ENCODE peak calls at places on chromosomes 2 and 18, in ten cellular contexts. One of them, this sample, is unnamed.

GRCh38 chr18:8116346-8117007 is 492.8 kb upstream of the RAB12 start:
- DNase-seq in upper lobe of left lung: no peak
- DNase-seq in heart left ventricle: no peak
- DNase-seq in AG04449: no peak
- DNase-seq in choroid plexus epithelial cell: peak
- DNase-seq in hepatocyte: no peak
- DNase-seq in left ventricle myocardium inferior: no peak
- DNase-seq in foreskin fibroblast: peak
- DNase-seq in transverse colon: no peak
- DNase-seq in right lobe of liver: no peak
- DNase-seq in this sample: no peak

GRCh38 chr2:113886479-113887383 is 3.2 kb upstream of the ACTR3 start:
- DNase-seq in transverse colon: peak
- DNase-seq in hepatocyte: no peak
- DNase-seq in heart left ventricle: peak
- DNase-seq in foreskin fibroblast: peak
- DNase-seq in AG04449: peak
- DNase-seq in upper lobe of left lung: peak
- DNase-seq in left ventricle myocardium inferior: peak
- DNase-seq in right lobe of liver: peak
- DNase-seq in choroid plexus epithelial cell: peak
- DNase-seq in this sample: no peak

GRCh38 chr2:174985624-174986023 is 19.6 kb downstream of the CHN1 start:
- DNase-seq in left ventricle myocardium inferior: no peak
- DNase-seq in heart left ventricle: no peak
- DNase-seq in foreskin fibroblast: no peak
- DNase-seq in choroid plexus epithelial cell: peak
- DNase-seq in upper lobe of left lung: no peak
- DNase-seq in right lobe of liver: no peak
- DNase-seq in AG04449: no peak
- DNase-seq in hepatocyte: no peak
- DNase-seq in transverse colon: no peak
- DNase-seq in this sample: no peak

GRCh38 chr2:153986488-153987229 is 114.9 kb downstream of the GALNT13 start:
- DNase-seq in left ventricle myocardium inferior: no peak
- DNase-seq in right lobe of liver: no peak
- DNase-seq in upper lobe of left lung: no peak
- DNase-seq in heart left ventricle: no peak
- DNase-seq in foreskin fibroblast: no peak
- DNase-seq in AG04449: no peak
- DNase-seq in transverse colon: no peak
- DNase-seq in hepatocyte: no peak
- DNase-seq in choroid plexus epithelial cell: no peak
- DNase-seq in this sample: no peak

GRCh38 chr2:181685150-181685688 is 4.9 kb upstream of the NEUROD1 start:
- DNase-seq in AG04449: no peak
- DNase-seq in heart left ventricle: no peak
- DNase-seq in hepatocyte: peak
- DNase-seq in upper lobe of left lung: no peak
- DNase-seq in choroid plexus epithelial cell: peak
- DNase-seq in right lobe of liver: no peak
- DNase-seq in transverse colon: no peak
- DNase-seq in foreskin fibroblast: peak
- DNase-seq in left ventricle myocardium inferior: no peak
- DNase-seq in this sample: no peak

GRCh38 chr2:65430515-65431416 is 1.6 kb downstream of the SPRED2 start:
- DNase-seq in AG04449: no peak
- DNase-seq in foreskin fibroblast: peak
- DNase-seq in upper lobe of left lung: peak
- DNase-seq in transverse colon: peak
- DNase-seq in right lobe of liver: peak
- DNase-seq in heart left ventricle: peak
- DNase-seq in left ventricle myocardium inferior: peak
- DNase-seq in hepatocyte: peak
- DNase-seq in choroid plexus epithelial cell: peak
- DNase-seq in this sample: peak

GRCh38 chr2:88002359-88002707 is 14.0 kb downstream of the RNU2-63P start:
- DNase-seq in right lobe of liver: no peak
- DNase-seq in AG04449: no peak
- DNase-seq in left ventricle myocardium inferior: no peak
- DNase-seq in foreskin fibroblast: no peak
- DNase-seq in heart left ventricle: no peak
- DNase-seq in upper lobe of left lung: no peak
- DNase-seq in hepatocyte: peak
- DNase-seq in choroid plexus epithelial cell: no peak
- DNase-seq in transverse colon: no peak
- DNase-seq in this sample: no peak

GRCh38 chr2:234834228-234834923 is 117.4 kb upstream of the SH3BP4 start:
- DNase-seq in AG04449: no peak
- DNase-seq in choroid plexus epithelial cell: no peak
- DNase-seq in upper lobe of left lung: no peak
- DNase-seq in heart left ventricle: no peak
- DNase-seq in transverse colon: no peak
- DNase-seq in left ventricle myocardium inferior: no peak
- DNase-seq in right lobe of liver: no peak
- DNase-seq in foreskin fibroblast: no peak
- DNase-seq in hepatocyte: no peak
- DNase-seq in this sample: no peak

GRCh38 chr2:239361311-239361642 is 39.5 kb downstream of the HDAC4 start:
- DNase-seq in left ventricle myocardium inferior: no peak
- DNase-seq in hepatocyte: no peak
- DNase-seq in foreskin fibroblast: peak
- DNase-seq in upper lobe of left lung: no peak
- DNase-seq in AG04449: no peak
- DNase-seq in heart left ventricle: no peak
- DNase-seq in right lobe of liver: no peak
- DNase-seq in transverse colon: no peak
- DNase-seq in choroid plexus epithelial cell: peak
- DNase-seq in this sample: no peak
- TF ChIP-seq CTCF in left ventricle myocardium inferior: peak
- TF ChIP-seq CTCF in hepatocyte: peak
- TF ChIP-seq CTCF in foreskin fibroblast: peak
- TF ChIP-seq CTCF in upper lobe of left lung: no peak
- TF ChIP-seq CTCF in AG04449: peak
- TF ChIP-seq CTCF in heart left ventricle: peak
- TF ChIP-seq CTCF in right lobe of liver: no peak
- TF ChIP-seq CTCF in transverse colon: no peak
- TF ChIP-seq CTCF in choroid plexus epithelial cell: peak
- TF ChIP-seq CTCF in this sample: peak

GRCh38 chr2:58677763-58678162 is 436.6 kb upstream of the FANCL start:
- DNase-seq in foreskin fibroblast: no peak
- DNase-seq in choroid plexus epithelial cell: no peak
- DNase-seq in right lobe of liver: no peak
- DNase-seq in transverse colon: no peak
- DNase-seq in AG04449: no peak
- DNase-seq in upper lobe of left lung: no peak
- DNase-seq in heart left ventricle: no peak
- DNase-seq in hepatocyte: no peak
- DNase-seq in left ventricle myocardium inferior: no peak
- DNase-seq in this sample: no peak

GRCh38 chr2:58686757-58687156 is 445.6 kb upstream of the FANCL start:
- DNase-seq in left ventricle myocardium inferior: no peak
- DNase-seq in hepatocyte: no peak
- DNase-seq in AG04449: no peak
- DNase-seq in right lobe of liver: no peak
- DNase-seq in upper lobe of left lung: no peak
- DNase-seq in transverse colon: no peak
- DNase-seq in foreskin fibroblast: no peak
- DNase-seq in heart left ventricle: no peak
- DNase-seq in choroid plexus epithelial cell: no peak
- DNase-seq in this sample: no peak

GRCh38 chr2:58680938-58681337 is 439.8 kb upstream of the FANCL start:
- DNase-seq in choroid plexus epithelial cell: peak
- DNase-seq in AG04449: no peak
- DNase-seq in foreskin fibroblast: no peak
- DNase-seq in transverse colon: no peak
- DNase-seq in hepatocyte: no peak
- DNase-seq in left ventricle myocardium inferior: no peak
- DNase-seq in heart left ventricle: no peak
- DNase-seq in upper lobe of left lung: no peak
- DNase-seq in right lobe of liver: no peak
- DNase-seq in this sample: no peak
- TF ChIP-seq CTCF in choroid plexus epithelial cell: peak
- TF ChIP-seq CTCF in AG04449: no peak
- TF ChIP-seq CTCF in foreskin fibroblast: no peak
- TF ChIP-seq CTCF in transverse colon: no peak
- TF ChIP-seq CTCF in hepatocyte: peak
- TF ChIP-seq CTCF in left ventricle myocardium inferior: no peak
- TF ChIP-seq CTCF in heart left ventricle: no peak
- TF ChIP-seq CTCF in upper lobe of left lung: no peak
- TF ChIP-seq CTCF in right lobe of liver: no peak
- TF ChIP-seq CTCF in this sample: peak

GRCh38 chr2:191244350-191244749 is 854 bp upstream of the MYO1B start:
- DNase-seq in right lobe of liver: no peak
- DNase-seq in AG04449: no peak
- DNase-seq in upper lobe of left lung: peak
- DNase-seq in hepatocyte: no peak
- DNase-seq in heart left ventricle: no peak
- DNase-seq in transverse colon: no peak
- DNase-seq in choroid plexus epithelial cell: no peak
- DNase-seq in left ventricle myocardium inferior: no peak
- DNase-seq in foreskin fibroblast: no peak
- DNase-seq in this sample: no peak

GRCh38 chr2:191245869-191246531 is 796 bp downstream of the MYO1B start:
- DNase-seq in hepatocyte: peak
- DNase-seq in heart left ventricle: peak
- DNase-seq in choroid plexus epithelial cell: peak
- DNase-seq in foreskin fibroblast: peak
- DNase-seq in upper lobe of left lung: peak
- DNase-seq in left ventricle myocardium inferior: peak
- DNase-seq in AG04449: no peak
- DNase-seq in right lobe of liver: peak
- DNase-seq in transverse colon: peak
- DNase-seq in this sample: peak

GRCh38 chr2:191246820-191247380 is 1.7 kb downstream of the MYO1B start:
- DNase-seq in right lobe of liver: no peak
- DNase-seq in choroid plexus epithelial cell: peak
- DNase-seq in heart left ventricle: no peak
- DNase-seq in transverse colon: no peak
- DNase-seq in upper lobe of left lung: no peak
- DNase-seq in left ventricle myocardium inferior: no peak
- DNase-seq in foreskin fibroblast: no peak
- DNase-seq in AG04449: no peak
- DNase-seq in hepatocyte: no peak
- DNase-seq in this sample: no peak

GRCh38 chr2:191243154-191243553 is 2.0 kb upstream of the MYO1B start:
- DNase-seq in foreskin fibroblast: no peak
- DNase-seq in hepatocyte: no peak
- DNase-seq in left ventricle myocardium inferior: no peak
- DNase-seq in transverse colon: no peak
- DNase-seq in AG04449: no peak
- DNase-seq in choroid plexus epithelial cell: no peak
- DNase-seq in right lobe of liver: no peak
- DNase-seq in upper lobe of left lung: no peak
- DNase-seq in heart left ventricle: no peak
- DNase-seq in this sample: no peak

DNA sequence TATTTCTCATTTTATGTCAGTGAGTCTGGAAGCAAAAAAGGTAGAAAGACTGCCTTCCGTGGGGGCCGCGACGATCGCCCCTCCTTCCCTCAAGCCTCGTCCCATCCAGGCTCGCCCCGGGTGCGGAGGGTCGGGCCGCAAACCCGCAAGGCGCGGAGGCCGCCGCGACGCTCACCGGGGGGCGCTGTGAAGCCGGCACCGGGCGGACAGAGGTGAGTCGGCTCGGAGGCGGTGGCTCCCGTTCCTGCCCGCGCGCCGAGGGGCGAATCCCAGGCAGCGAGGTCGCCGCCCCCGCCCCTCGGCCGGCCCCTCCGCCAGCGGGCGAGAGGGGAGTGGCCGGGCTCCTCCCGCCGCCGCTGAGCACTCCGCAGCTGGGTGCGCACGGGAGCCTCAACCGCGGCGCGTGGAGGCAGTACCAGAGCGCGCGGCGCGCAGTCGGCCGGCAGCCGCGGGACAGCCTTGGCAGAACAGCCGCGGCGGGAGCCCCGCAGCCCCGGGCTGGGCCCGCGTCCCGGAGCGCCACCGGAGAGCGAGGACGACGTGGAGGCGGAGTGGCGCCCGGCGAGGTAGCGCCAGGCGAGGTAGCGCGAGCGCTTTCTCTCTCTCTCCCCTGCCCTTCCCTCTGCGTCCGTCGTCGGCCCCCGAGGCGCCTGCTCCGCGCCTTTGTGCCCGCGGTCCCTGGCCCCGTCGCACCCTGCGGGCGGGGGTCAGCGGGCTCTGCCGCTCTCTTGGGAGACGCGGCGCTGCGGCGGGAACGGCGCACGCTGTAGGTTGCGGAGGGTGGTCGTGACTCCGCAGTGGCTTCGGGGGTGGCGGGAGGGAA is at the start of gene MYO1B:
- DNase-seq in AG04449: no peak
- DNase-seq in upper lobe of left lung: peak
- DNase-seq in foreskin fibroblast: peak
- DNase-seq in left ventricle myocardium inferior: peak
- DNase-seq in hepatocyte: peak
- DNase-seq in heart left ventricle: peak
- DNase-seq in choroid plexus epithelial cell: peak
- DNase-seq in transverse colon: peak
- DNase-seq in right lobe of liver: peak
- DNase-seq in this sample: peak
- TF ChIP-seq CTCF in AG04449: peak
- TF ChIP-seq CTCF in upper lobe of left lung: peak
- TF ChIP-seq CTCF in foreskin fibroblast: peak
- TF ChIP-seq CTCF in left ventricle myocardium inferior: peak
- TF ChIP-seq CTCF in hepatocyte: peak
- TF ChIP-seq CTCF in heart left ventricle: peak
- TF ChIP-seq CTCF in choroid plexus epithelial cell: peak
- TF ChIP-seq CTCF in transverse colon: no peak
- TF ChIP-seq CTCF in right lobe of liver: peak
- TF ChIP-seq CTCF in this sample: peak

GRCh38 chr2:54609647-54610046 is 113.8 kb upstream of the EML6 start:
- DNase-seq in foreskin fibroblast: no peak
- DNase-seq in right lobe of liver: no peak
- DNase-seq in heart left ventricle: no peak
- DNase-seq in upper lobe of left lung: no peak
- DNase-seq in hepatocyte: no peak
- DNase-seq in AG04449: no peak
- DNase-seq in transverse colon: no peak
- DNase-seq in choroid plexus epithelial cell: no peak
- DNase-seq in left ventricle myocardium inferior: no peak
- DNase-seq in this sample: no peak

GRCh38 chr2:54613361-54613760 is 110.1 kb upstream of the EML6 start:
- DNase-seq in foreskin fibroblast: no peak
- DNase-seq in upper lobe of left lung: no peak
- DNase-seq in right lobe of liver: no peak
- DNase-seq in heart left ventricle: no peak
- DNase-seq in transverse colon: no peak
- DNase-seq in hepatocyte: no peak
- DNase-seq in choroid plexus epithelial cell: peak
- DNase-seq in left ventricle myocardium inferior: no peak
- DNase-seq in AG04449: no peak
- DNase-seq in this sample: no peak

GRCh38 chr2:54613794-54614257 is 109.6 kb upstream of the EML6 start:
- DNase-seq in heart left ventricle: peak
- DNase-seq in left ventricle myocardium inferior: no peak
- DNase-seq in foreskin fibroblast: peak
- DNase-seq in hepatocyte: no peak
- DNase-seq in right lobe of liver: no peak
- DNase-seq in choroid plexus epithelial cell: peak
- DNase-seq in upper lobe of left lung: no peak
- DNase-seq in AG04449: no peak
- DNase-seq in transverse colon: no peak
- DNase-seq in this sample: no peak

GRCh38 chr2:54610700-54611099 is 112.8 kb upstream of the EML6 start:
- DNase-seq in hepatocyte: no peak
- DNase-seq in left ventricle myocardium inferior: no peak
- DNase-seq in foreskin fibroblast: no peak
- DNase-seq in AG04449: no peak
- DNase-seq in upper lobe of left lung: no peak
- DNase-seq in right lobe of liver: no peak
- DNase-seq in transverse colon: no peak
- DNase-seq in heart left ventricle: no peak
- DNase-seq in choroid plexus epithelial cell: no peak
- DNase-seq in this sample: no peak

DNA sequence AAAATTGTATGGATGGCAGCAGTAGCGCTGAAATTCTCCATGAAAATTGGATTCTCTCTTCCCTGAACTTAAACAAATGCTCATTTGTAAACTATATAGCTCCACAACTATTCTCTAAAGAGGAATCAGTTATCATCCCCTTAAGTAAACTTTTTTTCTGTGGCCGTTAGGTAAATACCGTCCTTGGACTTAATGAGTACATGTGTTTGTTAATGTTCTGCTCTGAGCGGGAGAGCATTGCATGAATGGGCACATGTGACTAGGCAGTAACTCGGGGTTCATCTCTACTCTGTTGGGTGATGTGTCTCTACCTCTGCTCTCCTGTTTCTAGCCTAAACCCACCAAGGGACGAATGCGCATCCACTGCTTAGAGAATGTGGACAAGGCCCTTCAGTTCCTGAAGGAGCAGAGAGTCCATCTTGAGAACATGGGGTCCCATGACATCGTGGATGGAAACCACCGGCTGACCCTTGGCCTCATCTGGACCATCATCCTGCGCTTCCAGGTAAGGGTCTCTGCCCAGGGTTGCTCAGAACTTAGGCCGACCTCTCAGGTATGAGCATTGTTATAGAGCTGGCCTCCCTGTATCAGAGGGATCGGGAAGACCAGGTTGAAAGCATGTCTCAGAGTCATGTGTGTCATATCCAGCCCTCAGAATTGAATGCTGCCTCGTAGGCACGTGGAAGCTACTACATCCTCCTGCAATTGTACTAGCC is 111.5 kb upstream of the EML6 start:
- DNase-seq in hepatocyte: no peak
- DNase-seq in foreskin fibroblast: no peak
- DNase-seq in AG04449: no peak
- DNase-seq in heart left ventricle: peak
- DNase-seq in left ventricle myocardium inferior: no peak
- DNase-seq in upper lobe of left lung: no peak
- DNase-seq in transverse colon: no peak
- DNase-seq in right lobe of liver: no peak
- DNase-seq in choroid plexus epithelial cell: no peak
- DNase-seq in this sample: no peak
- TF ChIP-seq CTCF in hepatocyte: no peak
- TF ChIP-seq CTCF in foreskin fibroblast: no peak
- TF ChIP-seq CTCF in AG04449: no peak
- TF ChIP-seq CTCF in heart left ventricle: no peak
- TF ChIP-seq CTCF in left ventricle myocardium inferior: no peak
- TF ChIP-seq CTCF in upper lobe of left lung: no peak
- TF ChIP-seq CTCF in transverse colon: no peak
- TF ChIP-seq CTCF in right lobe of liver: no peak
- TF ChIP-seq CTCF in choroid plexus epithelial cell: no peak
- TF ChIP-seq CTCF in this sample: no peak